ENCODE peak calls at places on chromosome 6, in five cellular contexts. J is IMR-90, T is K562, Y is SK-N-SH, D is HepG2. O is an unnamed sample.

GRCh38 chr6:41073203-41073967 is 611 bp downstream of the NFYA start:
- DNase-seq in T (peak), D (peak), Y (peak), J (peak), O (peak)

GRCh38 chr6:146892613-146893401 is 294.0 kb downstream of the ADGB start:
- DNase-seq in T (peak), Y (no peak), D (no peak), J (peak), O (no peak)

GRCh38 chr6:107624050-107624449 is 134.1 kb downstream of the SOBP start:
- DNase-seq in Y (no peak), D (no peak), T (no peak), J (no peak), O (no peak)

GRCh38 chr6:72616406-72617015 is 5.4 kb upstream of the KCNQ5 start:
- DNase-seq in T (no peak), J (peak), D (peak), Y (peak), O (no peak)

GRCh38 chr6:8131265-8131897 is 29.0 kb upstream of the EEF1E1 start:
- DNase-seq in T (peak), D (peak), Y (peak), J (peak), O (no peak)

GRCh38 chr6:144715344-144715743 is 430.2 kb downstream of the UTRN start:
- DNase-seq in Y (no peak), T (no peak), J (no peak), D (no peak), O (no peak)

GRCh38 chr6:118625833-118626232 is 25.6 kb downstream of the CEP85L start:
- DNase-seq in Y (no peak), J (no peak), T (no peak), D (no peak), O (no peak)

GRCh38 chr6:84052204-84052882 is 18.8 kb downstream of the MRAP2 start:
- DNase-seq in J (peak), D (peak), T (peak), Y (peak), O (no peak)

GRCh38 chr6:129936329-129937165 is 75.4 kb upstream of the TMEM244 start:
- DNase-seq in D (peak), T (peak), Y (no peak), J (peak), O (peak)

GRCh38 chr6:152318278-152318677 is 318.9 kb downstream of the SYNE1 start:
- DNase-seq in D (no peak), J (peak), T (no peak), Y (no peak), O (no peak)

GRCh38 chr6:125839471-125839870 is 48.7 kb downstream of the NCOA7 start:
- DNase-seq in Y (no peak), J (peak), D (no peak), T (no peak), O (no peak)

GRCh38 chr6:22828179-22829062 is 259.1 kb downstream of the HDGFL1 start:
- DNase-seq in J (peak), T (peak), Y (peak), D (peak), O (no peak)

GRCh38 chr6:44162876-44163625 is 4.4 kb downstream of the CAPN11 start:
- DNase-seq in D (no peak), J (peak), Y (no peak), T (no peak), O (no peak)

GRCh38 chr6:40845588-40845987 is 193.4 kb downstream of the UNC5CL start:
- DNase-seq in T (no peak), Y (no peak), J (peak), D (peak), O (no peak)

GRCh38 chr6:52788478-52788877 is 15.1 kb downstream of the GSTA1 start:
- DNase-seq in J (peak), Y (no peak), D (peak), T (no peak), O (no peak)

GRCh38 chr6:49966334-49966733 is 2.4 kb upstream of the DEFB114 start:
- DNase-seq in D (no peak), Y (no peak), T (no peak), J (no peak), O (no peak)

GRCh38 chr6:170296423-170296745 is 5.5 kb upstream of the DLL1 start:
- DNase-seq in J (no peak), Y (peak), D (no peak), T (no peak), O (no peak)

GRCh38 chr6:52157301-52157930 is 28.8 kb upstream of the IL17A start:
- DNase-seq in Y (no peak), J (peak), D (no peak), T (no peak), O (peak)

GRCh38 chr6:82441047-82441770 is 77.6 kb downstream of the TPBG start:
- DNase-seq in J (no peak), Y (peak), D (no peak), T (no peak), O (no peak)

GRCh38 chr6:81820979-81821378 is 68.5 kb upstream of the TENT5A start:
- DNase-seq in D (no peak), Y (no peak), T (no peak), J (no peak), O (peak)

GRCh38 chr6:108874470-108875160 is 26.4 kb downstream of the ARMC2 start:
- DNase-seq in D (no peak), T (no peak), Y (no peak), J (peak), O (peak)

GRCh38 chr6:88972504-88973423 is 9.3 kb upstream of the RNGTT start:
- DNase-seq in T (no peak), J (no peak), D (peak), Y (no peak), O (no peak)

GRCh38 chr6:82646231-82646615 is 282.6 kb downstream of the TPBG start:
- DNase-seq in Y (no peak), J (no peak), T (no peak), D (no peak), O (no peak)

GRCh38 chr6:168265827-168266815 is 53.5 kb downstream of the DACT2 start:
- DNase-seq in J (no peak), D (peak), Y (no peak), T (no peak), O (no peak)
- TF ChIP-seq MXI1 in J (no peak), D (no peak), Y (no peak), T (no peak), O (no peak)

DNA sequence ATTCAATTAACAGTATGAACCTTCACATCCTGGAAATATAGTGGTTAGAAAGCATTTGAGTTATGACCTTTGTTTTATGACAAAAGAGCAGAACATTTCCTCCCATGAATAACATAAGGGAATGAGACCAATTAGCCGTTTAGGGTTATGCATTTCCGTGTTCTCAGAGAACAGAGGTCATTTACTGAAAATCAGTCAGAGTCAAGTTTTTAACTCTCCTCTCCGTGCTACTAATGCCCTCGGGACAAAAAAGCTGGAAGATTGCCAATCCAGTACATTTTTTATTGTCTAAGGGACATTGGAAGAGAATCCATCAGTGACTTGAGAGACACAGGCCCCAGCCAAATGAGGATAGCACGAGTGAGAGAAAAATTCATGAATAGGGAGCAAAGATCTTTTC is 632.7 kb downstream of the RFPL4B start:
- DNase-seq in Y (peak), D (no peak), T (no peak), J (no peak), O (no peak)
- TF ChIP-seq MXI1 in Y (no peak), D (no peak), T (no peak), J (no peak), O (no peak)

GRCh38 chr6:3489032-3489757 is 32.3 kb upstream of the SLC22A23 start:
- DNase-seq in J (peak), Y (no peak), D (no peak), T (no peak), O (no peak)
- TF ChIP-seq MXI1 in J (no peak), Y (no peak), D (no peak), T (no peak), O (no peak)

DNA sequence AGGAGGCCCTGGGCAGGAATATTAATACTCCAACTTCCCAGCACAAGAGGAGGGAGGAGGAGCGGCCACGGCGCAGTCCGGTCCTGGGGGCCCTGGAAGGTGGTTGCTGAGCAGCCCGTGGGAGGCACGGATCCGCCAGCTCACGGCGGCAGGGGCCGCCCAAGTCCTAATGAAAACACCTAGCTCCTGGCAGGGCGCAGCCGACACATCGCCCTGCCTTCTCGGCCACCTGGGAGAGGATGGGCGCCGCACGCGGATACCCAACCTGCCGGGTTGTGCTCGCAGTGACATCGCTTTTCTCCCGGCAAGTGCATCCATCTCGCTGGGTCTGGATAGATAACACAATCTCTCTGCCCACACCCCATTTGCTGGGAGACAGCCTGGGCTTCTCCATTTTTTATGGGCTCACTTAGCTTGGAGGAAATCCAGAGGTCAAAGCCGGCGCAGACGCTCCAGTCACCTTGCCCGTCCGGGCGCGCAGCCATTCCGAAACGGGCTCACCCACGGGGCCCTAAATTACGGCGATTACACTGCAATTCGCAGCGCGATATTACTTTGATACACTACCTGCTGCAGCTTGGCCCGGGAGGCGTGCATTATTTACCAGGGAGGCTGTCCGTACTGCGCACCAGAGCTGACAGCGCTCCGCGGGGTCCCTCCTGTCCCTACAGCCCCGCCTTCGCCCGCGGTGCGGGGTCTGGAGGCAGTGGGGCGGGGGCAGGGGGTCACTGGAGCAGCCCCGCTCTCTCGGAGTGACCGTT is 36.2 kb upstream of the CCDC167 start:
- DNase-seq in J (no peak), T (peak), Y (peak), D (no peak), O (no peak)
- TF ChIP-seq MXI1 in J (no peak), T (no peak), Y (no peak), D (no peak), O (no peak)

GRCh38 chr6:33380272-33380981 is 11.2 kb upstream of the KIFC1 start:
- DNase-seq in D (no peak), Y (no peak), T (no peak), J (no peak), O (no peak)

GRCh38 chr6:33375143-33375649 is 16.4 kb upstream of the KIFC1 start:
- DNase-seq in Y (peak), T (no peak), D (no peak), J (peak), O (no peak)

GRCh38 chr6:33374359-33374910 is 17.2 kb upstream of the KIFC1 start:
- DNase-seq in Y (no peak), T (no peak), D (no peak), J (no peak), O (no peak)

GRCh38 chr6:33373950-33374349 is 17.7 kb upstream of the KIFC1 start:
- DNase-seq in J (no peak), Y (no peak), D (no peak), T (no peak), O (no peak)

DNA sequence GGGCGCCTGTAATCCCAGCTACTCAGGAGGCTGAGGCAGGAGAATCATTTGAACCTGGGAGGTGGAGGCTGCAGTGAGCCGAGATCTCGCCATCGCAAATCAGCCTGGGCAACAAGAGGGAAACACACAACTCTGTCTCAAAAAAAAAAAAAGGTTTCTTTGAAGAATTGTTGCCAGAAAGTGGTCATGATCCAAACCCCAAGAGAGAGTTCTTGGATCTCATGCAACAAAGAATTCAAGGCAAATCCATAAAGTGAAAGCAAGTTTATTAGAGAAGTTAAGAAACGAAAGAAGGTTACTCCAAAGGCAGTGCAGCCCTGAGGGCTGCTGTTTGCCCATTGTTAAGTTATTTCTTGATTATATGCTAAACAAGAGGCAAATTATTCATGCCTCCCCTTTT is 14.5 kb upstream of the KIFC1 start:
- DNase-seq in J (no peak), D (no peak), T (no peak), Y (no peak), O (no peak)
- TF ChIP-seq MXI1 in J (no peak), D (no peak), T (no peak), Y (no peak), O (no peak)

GRCh38 chr6:158219229-158219628 is 51.1 kb downstream of the GTF2H5 start:
- DNase-seq in D (no peak), Y (no peak), J (peak), T (no peak), O (no peak)

GRCh38 chr6:158220786-158221442 is 52.8 kb downstream of the GTF2H5 start:
- DNase-seq in D (peak), J (peak), Y (peak), T (peak), O (no peak)

GRCh38 chr6:158218467-158218866 is 50.3 kb downstream of the GTF2H5 start:
- DNase-seq in T (no peak), D (no peak), Y (no peak), J (no peak), O (no peak)

GRCh38 chr6:158223926-158224325 is 55.8 kb downstream of the GTF2H5 start:
- DNase-seq in J (no peak), Y (no peak), T (no peak), D (no peak), O (no peak)

GRCh38 chr6:158222066-158222465 is 53.9 kb downstream of the GTF2H5 start:
- DNase-seq in Y (no peak), D (no peak), T (no peak), J (no peak), O (no peak)
- TF ChIP-seq MXI1 in Y (no peak), D (no peak), T (no peak), J (no peak), O (no peak)

GRCh38 chr6:157530724-157531168 is 149.8 kb downstream of the ZDHHC14 start:
- DNase-seq in Y (no peak), T (no peak), D (no peak), J (no peak), O (no peak)

GRCh38 chr6:157530126-157530525 is 149.1 kb downstream of the ZDHHC14 start:
- DNase-seq in D (no peak), Y (peak), J (no peak), T (no peak), O (no peak)

GRCh38 chr6:157527471-157527907 is 146.5 kb downstream of the ZDHHC14 start:
- DNase-seq in T (no peak), J (peak), D (no peak), Y (no peak), O (peak)

GRCh38 chr6:157529654-157530039 is 148.7 kb downstream of the ZDHHC14 start:
- DNase-seq in J (no peak), T (no peak), Y (no peak), D (no peak), O (no peak)

DNA sequence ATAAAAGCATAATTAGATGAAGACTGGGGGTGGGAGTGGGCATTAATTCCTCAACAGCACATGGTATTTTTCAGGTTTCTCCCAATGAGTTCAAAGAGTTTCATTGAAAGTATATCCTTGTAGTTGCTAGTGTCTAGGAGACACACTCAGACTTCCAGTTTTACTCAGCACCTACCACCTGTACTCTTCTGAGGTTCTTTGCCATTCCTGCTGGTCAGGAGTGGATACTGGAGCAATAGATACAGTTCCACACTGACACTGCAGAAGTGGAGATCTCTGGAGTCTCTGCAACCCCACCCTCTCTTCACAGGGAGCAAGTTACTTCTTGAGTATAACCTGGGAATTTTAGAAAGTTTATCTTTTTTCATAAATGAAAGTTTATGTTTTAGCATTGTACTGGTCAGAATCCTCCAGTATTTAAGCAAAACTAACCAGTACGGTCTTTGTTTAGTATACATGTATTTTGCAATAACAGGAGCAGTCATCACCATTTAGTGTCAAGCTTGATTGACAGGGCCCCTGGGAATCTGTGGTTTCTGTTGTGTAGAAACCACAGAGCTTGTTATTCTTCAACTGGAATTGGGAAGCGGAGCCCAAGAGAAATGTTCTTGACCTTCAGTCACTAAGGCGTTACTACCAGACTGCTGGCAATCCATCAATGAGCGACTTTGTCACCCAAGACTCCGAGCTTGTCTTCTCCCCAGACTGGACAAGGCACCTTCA is 148.1 kb downstream of the ZDHHC14 start:
- DNase-seq in D (peak), Y (no peak), T (no peak), J (no peak), O (no peak)
- TF ChIP-seq MXI1 in D (no peak), Y (no peak), T (no peak), J (no peak), O (no peak)

GRCh38 chr6:153613719-153614455 is 425.2 kb upstream of the OPRM1 start:
- DNase-seq in D (no peak), Y (no peak), J (no peak), T (no peak), O (no peak)
- TF ChIP-seq MXI1 in D (no peak), Y (no peak), J (no peak), T (no peak), O (no peak)

DNA sequence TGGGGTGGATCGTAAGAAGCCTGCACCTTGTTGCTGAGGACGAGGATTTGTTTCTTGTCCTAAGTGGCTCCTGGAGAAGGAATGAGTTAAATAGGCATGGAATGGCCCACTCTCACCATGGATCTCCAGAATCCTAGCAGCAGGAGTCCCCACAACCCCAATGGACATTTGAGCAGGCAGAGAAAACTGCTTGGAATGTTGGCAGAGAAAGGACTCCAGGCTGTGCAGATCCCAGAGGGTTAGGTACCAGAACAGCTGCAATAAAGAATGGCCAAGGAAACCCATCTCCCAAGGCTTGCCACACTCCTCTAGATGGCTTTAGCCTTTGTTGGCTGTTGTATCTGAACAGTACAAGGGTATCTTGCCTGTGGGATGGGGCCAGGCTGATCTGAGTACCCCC is 1415.7 kb upstream of the ADGRB3 start:
- DNase-seq in T (no peak), D (no peak), Y (no peak), J (no peak), O (no peak)
- TF ChIP-seq MXI1 in T (no peak), D (no peak), Y (no peak), J (no peak), O (no peak)